ENCODE peak calls at places on chromosomes 6 and 20, in five cellular contexts. T is endothelial cell of umbilical vein; G is CD8-positive, alpha-beta T cell; S is transverse colon; E is AG04450. Q is an unnamed sample.

GRCh38 chr6:107657755-107658461 is 166.2 kb downstream of the SCML4 start:
- DNase-seq in T (peak; percentile 79), S (peak; percentile 59), E (peak; percentile 64), G (peak; percentile 59), Q (no peak)

GRCh38 chr20:38355161-38356012 is 9.1 kb downstream of the LBP start:
- DNase-seq in T (no peak), S (no peak), E (no peak), G (no peak), Q (no peak)

GRCh38 chr6:31397901-31398300 is 5.5 kb upstream of the MICA start:
- DNase-seq in S (no peak), E (no peak), G (peak; percentile 41), T (no peak), Q (no peak)

GRCh38 chr6:1724616-1725015 is 114.9 kb downstream of the FOXC1 start:
- DNase-seq in G (no peak), E (no peak), T (peak; percentile 64), S (peak; percentile 91), Q (no peak)

GRCh38 chr6:38990475-38990874 is 58.1 kb upstream of the GLP1R start:
- DNase-seq in G (no peak), T (no peak), S (no peak), E (no peak), Q (no peak)

GRCh38 chr6:169156108-169156821 is 97.4 kb downstream of the THBS2 start:
- DNase-seq in G (no peak), S (no peak), T (no peak), E (no peak), Q (no peak)

GRCh38 chr6:2196079-2196679 is 49.2 kb downstream of the GMDS start:
- DNase-seq in G (no peak), E (no peak), T (peak; percentile 88), S (peak; percentile 21), Q (no peak)

GRCh38 chr6:83878902-83879644 is 19.6 kb downstream of the CYB5R4 start:
- DNase-seq in T (no peak), E (no peak), G (no peak), S (no peak), Q (no peak)

GRCh38 chr20:49888341-49889244 is 26.7 kb downstream of the SPATA2 start:
- DNase-seq in S (peak; percentile 60), G (peak; percentile 65), E (no peak), T (peak; percentile 73), Q (peak; percentile 73)

GRCh38 chr6:116158641-116159040 is 32.7 kb upstream of the COL10A1 start:
- DNase-seq in G (no peak), T (no peak), S (no peak), E (no peak), Q (no peak)

GRCh38 chr6:134256862-134257261 is 61.0 kb downstream of the SGK1 start:
- DNase-seq in S (no peak), T (no peak), G (no peak), E (no peak), Q (no peak)

GRCh38 chr20:58668901-58669286 is 17.8 kb downstream of the STX16 start:
- DNase-seq in T (no peak), S (no peak), G (no peak), E (no peak), Q (no peak)

GRCh38 chr6:7176208-7176607 is 68.4 kb downstream of the RREB1 start:
- DNase-seq in G (no peak), S (no peak), T (no peak), E (no peak), Q (no peak)

GRCh38 chr6:128518531-128519131 is 1.8 kb downstream of the PTPRK start:
- DNase-seq in S (no peak), T (peak; percentile 64), G (no peak), E (no peak), Q (no peak)

GRCh38 chr6:118660218-118660569 is 8.8 kb upstream of the CEP85L start:
- DNase-seq in S (no peak), E (no peak), T (peak; percentile 48), G (peak; percentile 67), Q (no peak)

GRCh38 chr6:164477790-164478189 is 831.6 kb downstream of the C6orf118 start:
- DNase-seq in S (no peak), E (no peak), T (no peak), G (no peak), Q (no peak)

GRCh38 chr6:130958468-130958867 is 104.6 kb downstream of the EPB41L2 start:
- DNase-seq in G (no peak), T (no peak), E (no peak), S (no peak), Q (no peak)

GRCh38 chr6:30443657-30444450 is 45.5 kb upstream of the HLA-E start:
- DNase-seq in T (no peak), S (no peak), E (no peak), G (no peak), Q (no peak)

GRCh38 chr20:37235065-37235464 is 26.5 kb downstream of the GHRH start:
- DNase-seq in S (no peak), E (no peak), G (no peak), T (peak; percentile 84), Q (peak; percentile 26)

GRCh38 chr20:1526896-1527295 is 30.6 kb downstream of the SIRPD start:
- DNase-seq in T (peak; percentile 16), S (no peak), E (no peak), G (no peak), Q (no peak)

GRCh38 chr6:25359191-25359861 is 80.2 kb downstream of the CARMIL1 start:
- DNase-seq in S (no peak), E (no peak), G (no peak), T (no peak), Q (no peak)

GRCh38 chr6:106849676-106850332 is 124.7 kb downstream of the CD24 start:
- DNase-seq in G (no peak), S (no peak), E (no peak), T (no peak), Q (no peak)

GRCh38 chr6:28589234-28589951 is 63.7 kb downstream of the GPX5 start:
- DNase-seq in G (no peak), E (peak; percentile 74), S (peak; percentile 32), T (peak; percentile 81), Q (peak; percentile 77)

GRCh38 chr6:138774370-138774769 is 801 bp downstream of the CCDC28A start:
- DNase-seq in G (no peak), E (no peak), S (no peak), T (no peak), Q (no peak)

GRCh38 chr6:118580585-118581419 is 32.7 kb downstream of the PLN start:
- DNase-seq in G (no peak), E (peak; percentile 30), S (no peak), T (peak; percentile 68), Q (no peak)

GRCh38 chr6:69098910-69099309 is 463.8 kb downstream of the ADGRB3 start:
- DNase-seq in S (no peak), G (no peak), T (no peak), E (no peak), Q (no peak)

GRCh38 chr6:93447874-93448273 is 28.5 kb upstream of the EPHA7 start:
- DNase-seq in T (no peak), E (no peak), S (peak; percentile 8), G (no peak), Q (no peak)

GRCh38 chr6:132614554-132614953 is 9.5 kb downstream of the TAAR2 start:
- DNase-seq in T (no peak), G (no peak), E (no peak), S (no peak), Q (no peak)

GRCh38 chr20:15342987-15343639 is 1005.7 kb upstream of the FLRT3 start:
- DNase-seq in S (no peak), T (no peak), G (no peak), E (no peak), Q (no peak)

GRCh38 chr20:15345287-15345686 is 1007.9 kb upstream of the FLRT3 start:
- DNase-seq in S (no peak), T (no peak), E (no peak), G (no peak), Q (no peak)

GRCh38 chr20:15346657-15347280 is 1009.4 kb upstream of the FLRT3 start:
- DNase-seq in G (no peak), S (no peak), E (no peak), T (no peak), Q (no peak)
- H3K9me3 ChIP-seq in G (no peaks in the 10 kb centered on the region), S (no peaks in the 10 kb centered on the region), E (peaks cover 3% of the 10 kb centered on the region), T (no peaks in the 10 kb centered on the region), Q (no peaks in the 10 kb centered on the region)

GRCh38 chr20:3732327-3733118 is at the start of gene HSPA12B:
- DNase-seq in T (no peak), G (no peak), S (no peak), E (no peak), Q (no peak)

GRCh38 chr20:3733119-3733995 is 872 bp downstream of the HSPA12B start:
- DNase-seq in E (no peak), T (no peak), S (no peak), G (no peak), Q (no peak)

GRCh38 chr20:3734111-3734843 is 1.8 kb downstream of the HSPA12B start:
- DNase-seq in G (no peak), E (no peak), S (peak; percentile 46), T (no peak), Q (no peak)

GRCh38 chr20:3738109-3739053 is 5.9 kb downstream of the HSPA12B start:
- DNase-seq in G (no peak), T (no peak), E (no peak), S (no peak), Q (no peak)

DNA sequence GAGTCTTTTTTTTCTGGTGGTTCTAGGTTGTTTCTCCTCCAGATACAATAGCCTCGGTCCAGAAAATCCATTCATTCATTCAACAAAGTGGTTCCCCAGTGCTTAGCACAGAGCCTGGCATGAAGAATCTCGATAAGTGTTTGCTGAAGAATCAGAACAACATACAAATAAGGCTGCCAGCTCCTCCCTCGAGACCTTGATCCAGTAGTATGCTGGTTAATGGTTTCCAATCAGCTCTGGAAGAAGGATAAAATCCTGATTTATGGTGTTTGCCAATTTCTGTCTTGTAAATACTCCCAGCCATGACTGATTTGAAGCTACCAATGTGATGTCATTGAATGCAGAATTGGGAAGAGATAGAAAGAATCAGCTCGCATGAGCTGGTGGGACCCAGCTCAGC is 3.3 kb downstream of the HSPA12B start:
- DNase-seq in S (no peak), T (no peak), E (no peak), G (no peak), Q (no peak)
- H3K27ac ChIP-seq in S (no peak overlapping the region), T (no peak overlapping the region), E (no peak overlapping the region), G (no peak overlapping the region), Q (no peak overlapping the region)

GRCh38 chr20:63163171-63163570 is 52.8 kb downstream of the YTHDF1 start:
- DNase-seq in E (no peak), S (no peak), T (no peak), G (no peak), Q (peak; percentile 79)
- TF ChIP-seq CTCF in E (no peak), S (no peak), T (no peak), G (no peak), Q (no peak)

GRCh38 chr6:60952500-60952899 is 1333.5 kb downstream of the KHDRBS2 start:
- DNase-seq in S (no peak), G (no peak), T (no peak), E (no peak), Q (no peak)
- H3K9me3 ChIP-seq in S (no peaks in the 10 kb centered on the region), G (no peaks in the 10 kb centered on the region), T (no peaks in the 10 kb centered on the region), E (no peaks in the 10 kb centered on the region), Q (no peaks in the 10 kb centered on the region)

Q was measured in RWPE2.